ENCODE peak calls at places on chromosomes 1 and 21, in eight cellular contexts. One of them, this sample, is unnamed.

GRCh38 chr1:241270016-241270415 is 87.0 kb downstream of the RGS7 start:
- DNase-seq in cardiac fibroblast: no peak
- DNase-seq in epithelial cell of esophagus: no peak
- DNase-seq in progenitor cell of endocrine pancreas: no peak
- DNase-seq in transverse colon: no peak
- DNase-seq in AG04450: no peak
- DNase-seq in colonic mucosa: no peak
- DNase-seq in lower lobe of right lung: no peak
- DNase-seq in this sample: no peak

GRCh38 chr1:180358649-180359048 is 128.6 kb downstream of the LHX4 start:
- DNase-seq in epithelial cell of esophagus: no peak
- DNase-seq in cardiac fibroblast: peak
- DNase-seq in AG04450: no peak
- DNase-seq in progenitor cell of endocrine pancreas: no peak
- DNase-seq in colonic mucosa: peak
- DNase-seq in lower lobe of right lung: no peak
- DNase-seq in transverse colon: no peak
- DNase-seq in this sample: no peak

GRCh38 chr1:208249300-208249699 is 5.1 kb upstream of the PLXNA2 start:
- DNase-seq in progenitor cell of endocrine pancreas: no peak
- DNase-seq in epithelial cell of esophagus: no peak
- DNase-seq in lower lobe of right lung: no peak
- DNase-seq in colonic mucosa: no peak
- DNase-seq in AG04450: no peak
- DNase-seq in transverse colon: no peak
- DNase-seq in cardiac fibroblast: no peak
- DNase-seq in this sample: no peak

GRCh38 chr1:99969260-99969728 is 502 bp upstream of the SLC35A3 start:
- DNase-seq in epithelial cell of esophagus: peak
- DNase-seq in AG04450: no peak
- DNase-seq in lower lobe of right lung: no peak
- DNase-seq in colonic mucosa: no peak
- DNase-seq in cardiac fibroblast: peak
- DNase-seq in progenitor cell of endocrine pancreas: no peak
- DNase-seq in transverse colon: no peak
- DNase-seq in this sample: no peak

GRCh38 chr1:26602378-26602959 is 72.9 kb downstream of the RPS6KA1 start:
- DNase-seq in transverse colon: peak
- DNase-seq in progenitor cell of endocrine pancreas: peak
- DNase-seq in cardiac fibroblast: peak
- DNase-seq in epithelial cell of esophagus: peak
- DNase-seq in AG04450: no peak
- DNase-seq in lower lobe of right lung: no peak
- DNase-seq in colonic mucosa: peak
- DNase-seq in this sample: no peak

GRCh38 chr1:232493869-232494268 is 136.1 kb downstream of the SIPA1L2 start:
- DNase-seq in progenitor cell of endocrine pancreas: no peak
- DNase-seq in lower lobe of right lung: no peak
- DNase-seq in cardiac fibroblast: no peak
- DNase-seq in colonic mucosa: no peak
- DNase-seq in epithelial cell of esophagus: no peak
- DNase-seq in AG04450: no peak
- DNase-seq in transverse colon: no peak
- DNase-seq in this sample: no peak

GRCh38 chr1:11571906-11572616 is 82.2 kb downstream of the FBXO2 start:
- DNase-seq in cardiac fibroblast: no peak
- DNase-seq in epithelial cell of esophagus: peak
- DNase-seq in progenitor cell of endocrine pancreas: no peak
- DNase-seq in lower lobe of right lung: no peak
- DNase-seq in colonic mucosa: no peak
- DNase-seq in transverse colon: no peak
- DNase-seq in AG04450: no peak
- DNase-seq in this sample: no peak

GRCh38 chr1:193275773-193276172 is 89.4 kb upstream of the B3GALT2 start:
- DNase-seq in lower lobe of right lung: no peak
- DNase-seq in progenitor cell of endocrine pancreas: no peak
- DNase-seq in cardiac fibroblast: no peak
- DNase-seq in colonic mucosa: no peak
- DNase-seq in AG04450: no peak
- DNase-seq in epithelial cell of esophagus: no peak
- DNase-seq in transverse colon: no peak
- DNase-seq in this sample: no peak

GRCh38 chr21:14900058-14900457 is 164.7 kb downstream of the NRIP1 start:
- DNase-seq in progenitor cell of endocrine pancreas: no peak
- DNase-seq in AG04450: no peak
- DNase-seq in transverse colon: no peak
- DNase-seq in cardiac fibroblast: no peak
- DNase-seq in epithelial cell of esophagus: peak
- DNase-seq in lower lobe of right lung: no peak
- DNase-seq in colonic mucosa: no peak
- DNase-seq in this sample: no peak

GRCh38 chr1:103371234-103371633 is 154.3 kb upstream of the RNPC3 start:
- DNase-seq in progenitor cell of endocrine pancreas: no peak
- DNase-seq in transverse colon: no peak
- DNase-seq in cardiac fibroblast: peak
- DNase-seq in AG04450: no peak
- DNase-seq in epithelial cell of esophagus: peak
- DNase-seq in lower lobe of right lung: no peak
- DNase-seq in colonic mucosa: no peak
- DNase-seq in this sample: no peak

GRCh38 chr1:198935371-198935921 is 296.6 kb downstream of the PTPRC start:
- DNase-seq in lower lobe of right lung: peak
- DNase-seq in AG04450: peak
- DNase-seq in progenitor cell of endocrine pancreas: no peak
- DNase-seq in colonic mucosa: peak
- DNase-seq in epithelial cell of esophagus: peak
- DNase-seq in cardiac fibroblast: peak
- DNase-seq in transverse colon: peak
- DNase-seq in this sample: no peak

GRCh38 chr1:53292690-53293089 is 35.2 kb downstream of the LRP8 start:
- DNase-seq in cardiac fibroblast: no peak
- DNase-seq in transverse colon: no peak
- DNase-seq in progenitor cell of endocrine pancreas: no peak
- DNase-seq in colonic mucosa: no peak
- DNase-seq in AG04450: no peak
- DNase-seq in lower lobe of right lung: no peak
- DNase-seq in epithelial cell of esophagus: no peak
- DNase-seq in this sample: no peak

GRCh38 chr1:38064232-38064903 is 17.8 kb upstream of the POU3F1 start:
- DNase-seq in cardiac fibroblast: peak
- DNase-seq in progenitor cell of endocrine pancreas: no peak
- DNase-seq in AG04450: peak
- DNase-seq in lower lobe of right lung: no peak
- DNase-seq in transverse colon: no peak
- DNase-seq in colonic mucosa: no peak
- DNase-seq in epithelial cell of esophagus: peak
- DNase-seq in this sample: no peak

GRCh38 chr1:103247517-103247916 is 139.2 kb upstream of the COL11A1 start:
- DNase-seq in transverse colon: no peak
- DNase-seq in AG04450: no peak
- DNase-seq in lower lobe of right lung: no peak
- DNase-seq in progenitor cell of endocrine pancreas: no peak
- DNase-seq in colonic mucosa: no peak
- DNase-seq in epithelial cell of esophagus: no peak
- DNase-seq in cardiac fibroblast: no peak
- DNase-seq in this sample: no peak

GRCh38 chr1:24847995-24848857 is 81.8 kb downstream of the RUNX3 start:
- DNase-seq in cardiac fibroblast: peak
- DNase-seq in progenitor cell of endocrine pancreas: peak
- DNase-seq in colonic mucosa: peak
- DNase-seq in epithelial cell of esophagus: peak
- DNase-seq in AG04450: peak
- DNase-seq in transverse colon: peak
- DNase-seq in lower lobe of right lung: peak
- DNase-seq in this sample: peak

GRCh38 chr1:198560093-198560638 is 19.7 kb upstream of the ATP6V1G3 start:
- DNase-seq in AG04450: no peak
- DNase-seq in lower lobe of right lung: peak
- DNase-seq in progenitor cell of endocrine pancreas: no peak
- DNase-seq in epithelial cell of esophagus: peak
- DNase-seq in transverse colon: no peak
- DNase-seq in cardiac fibroblast: peak
- DNase-seq in colonic mucosa: no peak
- DNase-seq in this sample: no peak

GRCh38 chr1:161726631-161727342 is 5.4 kb downstream of the FCRLB start:
- DNase-seq in colonic mucosa: peak
- DNase-seq in cardiac fibroblast: peak
- DNase-seq in transverse colon: peak
- DNase-seq in progenitor cell of endocrine pancreas: peak
- DNase-seq in AG04450: peak
- DNase-seq in epithelial cell of esophagus: peak
- DNase-seq in lower lobe of right lung: peak
- DNase-seq in this sample: peak

GRCh38 chr1:147613506-147613905 is 56.8 kb downstream of the ACP6 start:
- DNase-seq in transverse colon: no peak
- DNase-seq in cardiac fibroblast: peak
- DNase-seq in progenitor cell of endocrine pancreas: no peak
- DNase-seq in colonic mucosa: no peak
- DNase-seq in epithelial cell of esophagus: no peak
- DNase-seq in AG04450: no peak
- DNase-seq in lower lobe of right lung: no peak
- DNase-seq in this sample: no peak

GRCh38 chr1:116258668-116259419 is 114.2 kb upstream of the ATP1A1 start:
- DNase-seq in cardiac fibroblast: no peak
- DNase-seq in lower lobe of right lung: no peak
- DNase-seq in AG04450: no peak
- DNase-seq in colonic mucosa: peak
- DNase-seq in epithelial cell of esophagus: no peak
- DNase-seq in transverse colon: no peak
- DNase-seq in progenitor cell of endocrine pancreas: no peak
- DNase-seq in this sample: no peak

DNA sequence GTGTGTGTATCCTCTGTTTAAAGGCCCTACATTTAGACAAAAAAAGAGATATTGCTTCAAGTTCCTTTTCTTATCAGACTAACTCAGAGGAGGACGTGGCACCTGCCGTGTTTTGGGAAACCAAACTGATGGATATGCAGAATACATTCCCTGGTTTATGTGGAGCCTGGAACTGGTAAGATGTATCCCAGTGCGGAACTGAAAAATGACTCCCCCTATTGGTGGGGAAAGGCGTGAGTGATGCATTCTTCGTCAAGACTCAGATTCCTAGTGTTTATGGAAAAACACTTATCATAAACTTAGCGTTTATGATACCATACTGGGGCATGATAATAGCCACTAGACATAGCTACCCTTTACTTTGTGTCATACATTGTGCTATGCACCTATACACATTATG is 154.2 kb downstream of the ZNF326 start:
- DNase-seq in transverse colon: no peak
- DNase-seq in epithelial cell of esophagus: no peak
- DNase-seq in lower lobe of right lung: no peak
- DNase-seq in colonic mucosa: no peak
- DNase-seq in AG04450: no peak
- DNase-seq in cardiac fibroblast: no peak
- DNase-seq in progenitor cell of endocrine pancreas: no peak
- DNase-seq in this sample: no peak
- TF ChIP-seq CTCF in transverse colon: no peak
- TF ChIP-seq CTCF in epithelial cell of esophagus: no peak
- TF ChIP-seq CTCF in lower lobe of right lung: no peak
- TF ChIP-seq CTCF in colonic mucosa: no peak
- TF ChIP-seq CTCF in AG04450: no peak
- TF ChIP-seq CTCF in cardiac fibroblast: no peak
- TF ChIP-seq CTCF in progenitor cell of endocrine pancreas: no peak
- TF ChIP-seq CTCF in this sample: no peak

DNA sequence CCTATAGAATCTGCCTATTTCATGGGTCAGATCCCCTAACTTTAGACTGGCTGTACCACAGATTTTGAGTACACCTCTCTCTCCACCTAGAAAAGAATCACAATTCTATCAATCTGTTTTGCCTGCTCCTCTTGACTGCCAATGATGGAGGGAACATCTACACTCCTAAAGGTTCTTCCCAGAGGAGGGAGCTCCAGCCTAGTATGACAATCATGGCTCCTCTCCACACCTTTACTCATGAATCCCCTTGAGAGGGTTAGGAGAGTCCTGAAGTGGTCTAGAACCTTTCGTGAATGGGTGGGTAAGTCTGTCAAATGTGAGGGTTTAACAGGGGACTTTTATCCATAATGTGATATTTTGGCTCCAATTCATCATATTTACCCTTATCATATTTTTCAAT is 48.0 kb downstream of the DNAI4 start:
- DNase-seq in cardiac fibroblast: no peak
- DNase-seq in lower lobe of right lung: no peak
- DNase-seq in transverse colon: no peak
- DNase-seq in AG04450: no peak
- DNase-seq in progenitor cell of endocrine pancreas: no peak
- DNase-seq in epithelial cell of esophagus: no peak
- DNase-seq in colonic mucosa: no peak
- DNase-seq in this sample: no peak
- TF ChIP-seq CTCF in cardiac fibroblast: no peak
- TF ChIP-seq CTCF in lower lobe of right lung: no peak
- TF ChIP-seq CTCF in transverse colon: no peak
- TF ChIP-seq CTCF in AG04450: no peak
- TF ChIP-seq CTCF in progenitor cell of endocrine pancreas: no peak
- TF ChIP-seq CTCF in epithelial cell of esophagus: no peak
- TF ChIP-seq CTCF in colonic mucosa: no peak
- TF ChIP-seq CTCF in this sample: no peak

GRCh38 chr1:40182956-40183710 is 21.9 kb downstream of the RLF start:
- DNase-seq in epithelial cell of esophagus: peak
- DNase-seq in lower lobe of right lung: no peak
- DNase-seq in progenitor cell of endocrine pancreas: no peak
- DNase-seq in AG04450: no peak
- DNase-seq in colonic mucosa: no peak
- DNase-seq in transverse colon: no peak
- DNase-seq in cardiac fibroblast: peak
- DNase-seq in this sample: no peak
- TF ChIP-seq CTCF in epithelial cell of esophagus: peak
- TF ChIP-seq CTCF in lower lobe of right lung: peak
- TF ChIP-seq CTCF in progenitor cell of endocrine pancreas: peak
- TF ChIP-seq CTCF in AG04450: peak
- TF ChIP-seq CTCF in colonic mucosa: no peak
- TF ChIP-seq CTCF in transverse colon: no peak
- TF ChIP-seq CTCF in cardiac fibroblast: peak
- TF ChIP-seq CTCF in this sample: no peak

DNA sequence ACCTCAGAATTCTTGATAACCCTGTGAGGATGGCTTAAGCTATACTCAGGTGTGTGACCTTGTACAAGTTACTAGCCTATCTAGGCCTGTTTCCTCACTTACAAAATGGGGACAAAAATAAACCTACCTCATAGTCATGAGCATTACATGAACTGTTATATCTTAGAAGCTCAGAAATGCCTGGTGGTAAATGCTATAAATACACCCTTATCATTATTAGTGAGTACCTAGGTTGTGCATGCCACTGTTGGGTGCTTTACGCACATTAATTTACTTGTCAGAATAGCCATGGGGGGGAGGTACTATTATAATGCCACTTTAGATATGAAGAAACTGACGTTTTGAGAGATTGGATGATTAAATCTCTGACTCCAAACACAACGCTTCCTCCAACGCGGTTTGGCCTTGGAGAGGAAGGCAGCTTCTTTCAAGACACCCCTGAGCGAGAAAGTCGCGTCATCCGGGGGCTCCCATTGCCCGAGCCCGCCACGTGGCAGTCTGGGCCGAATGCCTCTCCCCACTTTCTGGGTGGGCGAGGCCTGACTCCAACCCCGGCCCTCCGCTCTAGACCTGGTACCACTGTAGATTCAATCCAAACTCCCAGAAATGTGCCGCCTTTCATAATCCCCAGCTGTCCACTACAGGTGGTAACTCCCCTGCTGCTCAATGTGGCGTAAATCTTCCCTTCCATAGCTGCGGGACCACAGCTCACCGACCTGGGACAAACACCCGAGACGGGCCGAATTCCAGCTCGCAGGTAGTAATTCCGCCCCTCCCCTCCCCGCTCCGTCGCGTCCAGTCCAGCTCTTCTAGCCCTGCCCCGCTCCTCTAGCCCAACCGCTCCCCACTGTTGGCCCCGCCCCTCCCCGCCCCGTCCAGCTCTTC is 773 bp upstream of the RAD54L start:
- DNase-seq in colonic mucosa: peak
- DNase-seq in epithelial cell of esophagus: no peak
- DNase-seq in transverse colon: peak
- DNase-seq in cardiac fibroblast: peak
- DNase-seq in lower lobe of right lung: peak
- DNase-seq in progenitor cell of endocrine pancreas: no peak
- DNase-seq in AG04450: no peak
- DNase-seq in this sample: no peak
- TF ChIP-seq CTCF in colonic mucosa: no peak
- TF ChIP-seq CTCF in epithelial cell of esophagus: no peak
- TF ChIP-seq CTCF in transverse colon: no peak
- TF ChIP-seq CTCF in cardiac fibroblast: no peak
- TF ChIP-seq CTCF in lower lobe of right lung: no peak
- TF ChIP-seq CTCF in progenitor cell of endocrine pancreas: peak
- TF ChIP-seq CTCF in AG04450: no peak
- TF ChIP-seq CTCF in this sample: no peak